ENCODE peak calls at places on chromosomes 16 and 17, in ten cellular contexts. X is A549, D is H1, Z is suprapubic skin, T is tibial nerve, P is HepG2, O is GM12878, I is ovary, W is sigmoid colon, L is transverse colon. C is an unnamed sample.
A peak's percentile ranks its signal among the peaks of the same experiment; 100 is the strongest.

GRCh38 chr16:57600048-57600835 is 28.2 kb upstream of the ADGRG1 start:
- DNase-seq in T (no peak), D (peak; percentile 87), O (no peak), I (no peak), L (peak; percentile 75), X (peak; percentile 68), P (peak; percentile 70), Z (peak; percentile 74), W (peak; percentile 62), C (peak; percentile 79)

GRCh38 chr16:83807327-83807709 is 460 bp upstream of the HSBP1 start:
- DNase-seq in W (peak; percentile 62), P (no peak), Z (no peak), T (no peak), D (no peak), I (no peak), X (no peak), L (no peak), O (no peak), C (no peak)

GRCh38 chr17:39816272-39816671 is 47.8 kb downstream of the IKZF3 start:
- DNase-seq in P (no peak), Z (no peak), L (no peak), I (no peak), T (no peak), O (no peak), X (no peak), D (no peak), W (no peak), C (no peak)

GRCh38 chr17:40025991-40026815 is 11.0 kb downstream of the CSF3 start:
- DNase-seq in W (no peak), Z (no peak), L (no peak), T (no peak), I (no peak), X (no peak), D (no peak), O (no peak), P (no peak), C (no peak)

GRCh38 chr17:41717408-41718286 is 5.5 kb downstream of the GAST start:
- DNase-seq in I (no peak), Z (no peak), W (no peak), O (no peak), X (peak; percentile 70), L (no peak), T (no peak), P (no peak), D (no peak), C (no peak)

GRCh38 chr17:17723354-17724261 is 42.4 kb downstream of the RAI1 start:
- DNase-seq in X (no peak), O (no peak), T (no peak), Z (no peak), I (no peak), W (no peak), D (peak; percentile 66), L (no peak), P (no peak), C (no peak)

GRCh38 chr16:51854401-51854951 is 692.5 kb downstream of the TOX3 start:
- DNase-seq in I (no peak), D (no peak), W (no peak), X (no peak), Z (no peak), L (no peak), O (no peak), P (no peak), T (no peak), C (no peak)

GRCh38 chr17:35051183-35051578 is 12.3 kb downstream of the RFFL start:
- DNase-seq in L (peak; percentile 20), W (no peak), Z (no peak), I (no peak), O (no peak), X (no peak), P (peak; percentile 81), T (no peak), D (no peak), C (no peak)

GRCh38 chr16:86968866-86969265 is 348.3 kb downstream of the C16orf95 start:
- DNase-seq in X (no peak), Z (no peak), T (no peak), I (no peak), O (no peak), D (no peak), P (no peak), W (no peak), L (no peak), C (no peak)

GRCh38 chr17:17710728-17711541 is 29.7 kb downstream of the RAI1 start:
- DNase-seq in Z (no peak), D (peak; percentile 74), W (peak; percentile 83), I (no peak), O (no peak), T (no peak), X (peak; percentile 95), P (peak; percentile 94), L (peak; percentile 84), C (peak; percentile 94)

GRCh38 chr16:81066700-81067099 is 10.3 kb downstream of the C16orf46 start:
- DNase-seq in P (no peak), I (no peak), O (no peak), X (no peak), W (no peak), T (no peak), D (no peak), Z (no peak), L (no peak), C (no peak)

DNA sequence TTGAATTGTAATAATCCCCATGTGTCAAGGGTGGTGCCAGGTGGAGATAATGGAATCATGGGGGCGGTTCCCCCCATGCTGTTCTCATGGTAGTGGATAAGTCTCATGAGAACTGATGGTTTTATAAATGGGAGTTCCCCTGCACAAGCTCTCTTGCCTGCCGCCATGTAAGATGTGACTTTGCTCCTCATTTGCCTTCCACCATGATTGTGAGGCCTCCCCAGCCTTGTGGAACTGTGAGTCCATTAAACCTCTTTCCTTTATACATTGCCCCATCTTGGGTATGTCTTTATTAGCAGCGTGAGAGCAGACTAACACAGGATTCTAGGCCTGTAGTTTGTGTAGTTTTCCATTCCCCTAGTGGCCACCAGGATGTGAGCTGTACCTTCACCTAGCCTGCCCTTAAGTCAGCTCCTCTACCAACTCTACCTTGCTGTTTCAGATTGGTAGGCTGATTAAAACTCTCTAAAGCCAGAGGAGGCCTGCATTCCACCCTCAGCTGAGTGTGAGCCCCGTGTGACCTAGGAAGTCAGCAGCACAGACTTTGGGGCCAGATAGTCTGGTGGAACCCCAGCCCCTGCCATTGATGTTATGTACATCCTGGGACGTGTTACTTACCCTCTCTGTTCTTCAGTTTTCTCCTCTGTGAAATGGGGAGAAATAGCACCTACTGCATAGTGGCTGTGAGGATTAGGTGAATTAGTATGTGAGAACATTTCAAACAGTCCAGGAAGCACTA is 252.4 kb upstream of the CACNG5 start:
- DNase-seq in L (no peak), O (no peak), T (no peak), I (no peak), P (peak; percentile 17), D (no peak), X (no peak), Z (peak; percentile 37), W (no peak), C (no peak)
- TF ChIP-seq EP300 in L (no peak), O (no peak), T (no peak), I (no peak), P (no peak), D (no peak), X (no peak), Z (no peak), W (no peak), C (no peak)

DNA sequence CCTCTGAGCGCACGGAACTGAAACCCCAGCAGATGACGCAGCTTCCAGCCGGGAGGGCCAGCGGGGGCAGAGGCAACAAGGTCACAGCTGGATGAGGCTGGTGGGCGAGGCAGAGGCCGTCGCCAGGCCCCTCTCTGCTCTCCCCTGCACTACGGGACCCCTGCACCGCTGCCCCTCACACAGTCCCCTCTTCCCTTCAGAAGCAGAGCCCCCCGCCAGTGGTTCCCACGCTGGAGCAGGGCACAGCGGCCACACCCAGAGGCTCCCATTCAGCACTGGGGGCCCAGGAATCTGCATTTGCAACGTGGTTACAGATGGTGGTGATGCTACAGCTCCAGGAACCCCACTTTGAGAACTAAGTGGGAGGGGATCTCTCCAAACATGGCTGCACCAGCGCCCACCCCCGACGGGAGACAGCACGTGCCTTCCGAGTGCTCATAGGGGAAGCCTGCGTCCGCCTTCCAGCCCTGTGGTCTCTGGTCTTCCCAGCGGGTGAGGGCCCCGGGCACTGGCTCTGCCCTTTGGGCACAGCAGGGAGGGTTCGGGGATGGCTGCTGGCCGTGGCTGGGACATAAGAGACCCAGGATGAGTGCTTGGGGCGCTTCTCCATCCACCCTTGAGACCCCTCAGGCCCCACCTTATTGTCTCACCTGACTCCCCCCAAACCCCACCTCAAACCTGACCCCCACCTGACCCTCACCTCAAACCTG is 4.7 kb upstream of the RAB40B start:
- DNase-seq in P (no peak), X (no peak), T (no peak), D (no peak), Z (no peak), I (no peak), L (no peak), W (no peak), O (no peak), C (no peak)
- H3K27ac ChIP-seq in P (no peak overlapping the region), X (no peak overlapping the region), T (peak overlapping the region; percentile 57), D (no peak overlapping the region), Z (no peak overlapping the region), I (no peak overlapping the region), L (peak overlapping the region; percentile 89), W (no peak overlapping the region), O (no peak overlapping the region), C (no peak overlapping the region)

DNA sequence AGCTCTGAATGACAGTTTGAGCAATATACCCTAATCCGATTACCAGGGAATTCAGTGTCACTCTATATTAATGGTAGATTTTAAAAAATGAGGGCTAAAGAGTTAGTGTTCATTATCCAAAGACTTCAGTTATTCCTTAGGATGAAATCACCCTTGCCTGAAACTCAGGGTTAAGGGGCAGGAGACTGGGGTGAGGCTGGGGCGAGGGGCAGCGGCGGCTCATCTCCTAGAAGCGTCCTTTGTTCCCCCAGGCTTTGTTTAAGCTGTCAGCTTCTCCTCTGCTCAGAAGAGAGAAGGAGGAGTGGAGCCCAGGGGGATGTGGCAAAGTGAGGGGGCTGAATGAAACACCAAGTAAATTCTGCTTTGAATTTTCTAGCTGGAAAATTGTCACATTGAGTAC is 117.7 kb upstream of the ELAC2 start:
- DNase-seq in Z (no peak), X (no peak), I (no peak), T (no peak), P (no peak), L (no peak), O (no peak), W (no peak), D (no peak), C (no peak)
- TF ChIP-seq EP300 in Z (no peak), X (no peak), I (no peak), T (no peak), P (no peak), L (no peak), O (no peak), W (no peak), D (no peak), C (no peak)

DNA sequence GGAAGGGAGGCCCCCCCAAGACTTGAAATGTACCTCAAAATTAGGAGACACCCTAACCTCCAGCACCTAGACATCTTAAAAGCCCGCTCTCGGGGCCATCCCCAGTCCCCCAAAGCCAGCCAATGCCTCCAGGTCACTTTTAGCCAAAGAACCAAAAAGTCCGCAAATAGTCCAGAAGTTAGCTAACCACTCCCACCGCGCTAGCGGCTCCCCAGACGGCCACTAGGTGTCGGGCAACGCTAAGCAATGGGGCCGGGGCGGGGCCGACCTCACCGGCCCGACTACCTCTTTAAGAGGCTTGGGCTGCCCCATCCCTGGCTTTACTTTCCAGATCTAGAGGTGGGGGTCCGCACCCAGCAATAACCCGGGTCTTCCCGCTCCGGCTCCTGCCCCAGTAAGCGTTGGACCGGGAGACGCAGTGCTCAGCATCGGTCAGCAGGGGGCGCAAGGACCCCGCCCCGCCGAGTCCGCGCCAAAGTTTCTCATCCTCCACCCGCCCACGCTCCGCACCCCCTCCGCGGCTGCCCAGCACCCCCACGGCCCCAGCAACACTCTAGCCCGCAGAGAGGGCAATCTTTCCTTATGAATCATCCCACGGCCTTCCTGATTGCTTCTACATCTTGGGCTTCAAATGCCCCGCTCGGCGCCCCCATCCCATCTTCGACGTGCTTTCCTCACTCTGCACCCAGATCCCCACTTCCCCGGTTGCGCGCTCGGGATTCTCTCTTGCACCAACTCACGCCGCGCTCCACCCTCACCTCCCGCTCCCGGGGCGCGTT is 795 bp downstream of the COL1A1 start:
- DNase-seq in W (peak; percentile 98), O (no peak), Z (peak; percentile 96), T (peak; percentile 93), L (peak; percentile 91), I (peak; percentile 96), D (peak; percentile 96), P (peak; percentile 71), X (peak; percentile 90), C (peak; percentile 94)
- H3K27ac ChIP-seq in W (peak overlapping the region; percentile 87), O (no peak overlapping the region), Z (peak overlapping the region; percentile 80), T (peak overlapping the region; percentile 90), L (peak overlapping the region; percentile 88), I (peak overlapping the region; percentile 95), D (no peak overlapping the region), P (no peak overlapping the region), X (peak overlapping the region; percentile 90), C (peak overlapping the region; percentile 92)